ENCODE peak calls at places on chromosome 17, in ten cellular contexts. P is neural crest cell, C is A549, Z is fibroblast of pulmonary artery, W is stomach, D is AG04450, A is body of pancreas, Q is nephron progenitor cell, T is PC-9, J is cardiac muscle cell. N is an unnamed sample.

GRCh38 chr17:49969134-49969759 is at the start of gene DLX4:
- DNase-seq in P (no peak), A (no peak), C (no peak), Z (no peak), D (no peak), Q (peak), J (no peak), T (no peak), W (no peak), N (no peak)

GRCh38 chr17:20095366-20096080 is 86.4 kb downstream of the SPECC1 start:
- DNase-seq in J (peak), Q (peak), T (peak), W (peak), D (no peak), A (peak), C (peak), P (peak), Z (peak), N (peak)

GRCh38 chr17:18981642-18982424 is 22.7 kb downstream of the FAM83G start:
- DNase-seq in Q (no peak), A (peak), Z (peak), W (peak), J (peak), D (no peak), P (no peak), C (peak), T (peak), N (peak)

GRCh38 chr17:82272495-82273326 is 789 bp downstream of the CSNK1D start:
- DNase-seq in T (peak), A (peak), Q (peak), J (no peak), Z (no peak), W (no peak), C (no peak), P (peak), D (no peak), N (no peak)

GRCh38 chr17:16945513-16946201 is 26.3 kb downstream of the TNFRSF13B start:
- DNase-seq in W (peak), C (no peak), D (no peak), Z (no peak), A (peak), P (no peak), J (no peak), Q (no peak), T (no peak), N (no peak)

GRCh38 chr17:80785477-80786178 is 206.0 kb upstream of the CHMP6 start:
- DNase-seq in C (no peak), J (no peak), T (no peak), Q (no peak), P (no peak), Z (no peak), A (no peak), W (no peak), D (no peak), N (no peak)

GRCh38 chr17:83127431-83128160 is 48.2 kb downstream of the METRNL start:
- DNase-seq in D (no peak), W (no peak), Q (no peak), A (no peak), C (no peak), T (no peak), P (no peak), Z (no peak), J (no peak), N (no peak)

GRCh38 chr17:2847601-2848255 is 51.5 kb downstream of the RAP1GAP2 start:
- DNase-seq in Q (no peak), A (no peak), W (no peak), P (no peak), J (no peak), T (no peak), Z (no peak), D (no peak), C (no peak), N (no peak)

GRCh38 chr17:17434477-17434876 is 42.3 kb upstream of the MED9 start:
- DNase-seq in W (no peak), T (no peak), Z (no peak), D (no peak), A (no peak), P (no peak), J (no peak), C (no peak), Q (no peak), N (peak)

GRCh38 chr17:40023590-40024292 is 8.5 kb downstream of the CSF3 start:
- DNase-seq in J (peak), C (no peak), Z (peak), P (no peak), A (peak), T (no peak), Q (no peak), D (no peak), W (peak), N (no peak)

GRCh38 chr17:74164446-74165045 is 38.9 kb upstream of the RPL38 start:
- DNase-seq in W (no peak), P (no peak), C (no peak), A (no peak), T (no peak), Z (no peak), J (no peak), Q (no peak), D (no peak), N (no peak)

GRCh38 chr17:31008374-31009035 is 37.7 kb downstream of the RNF135 start:
- DNase-seq in J (peak), A (peak), P (peak), W (peak), Z (peak), Q (peak), T (no peak), C (no peak), D (no peak), N (peak)

GRCh38 chr17:73434154-73434553 is 122.4 kb upstream of the CDC42EP4 start:
- DNase-seq in D (no peak), J (no peak), A (no peak), T (no peak), Z (no peak), P (no peak), C (no peak), Q (no peak), W (no peak), N (no peak)

GRCh38 chr17:10171057-10171456 is 27.3 kb downstream of the GAS7 start:
- DNase-seq in C (no peak), W (no peak), Z (no peak), A (peak), D (no peak), J (peak), P (no peak), Q (no peak), T (no peak), N (no peak)

GRCh38 chr17:34318474-34318873 is 761 bp upstream of the CCL8 start:
- DNase-seq in P (no peak), D (no peak), T (no peak), C (peak), A (no peak), J (no peak), Z (no peak), Q (no peak), W (no peak), N (peak)

GRCh38 chr17:20205609-20206008 is 196.4 kb downstream of the SPECC1 start:
- DNase-seq in J (no peak), T (no peak), P (no peak), Z (no peak), D (no peak), W (no peak), C (no peak), A (no peak), Q (no peak), N (no peak)

GRCh38 chr17:50260501-50260911 is 13.8 kb upstream of the TMEM92 start:
- DNase-seq in D (no peak), J (no peak), Q (no peak), A (no peak), W (no peak), T (no peak), Z (no peak), C (no peak), P (no peak), N (no peak)

GRCh38 chr17:76775021-76775420 is 37.1 kb downstream of the MFSD11 start:
- DNase-seq in J (no peak), Q (no peak), D (no peak), A (no peak), W (no peak), T (no peak), C (no peak), P (no peak), Z (no peak), N (no peak)

GRCh38 chr17:19237389-19238166 is 412 bp downstream of the EPN2 start:
- DNase-seq in T (no peak), Q (peak), J (no peak), A (peak), C (peak), W (peak), Z (no peak), P (no peak), D (no peak), N (no peak)

GRCh38 chr17:61709567-61709966 is 118.5 kb upstream of the NACA2 start:
- DNase-seq in J (no peak), C (no peak), Z (no peak), W (no peak), P (no peak), D (no peak), Q (no peak), A (no peak), T (no peak), N (no peak)

GRCh38 chr17:81537343-81537855 is 9.2 kb downstream of the FSCN2 start:
- DNase-seq in T (peak), A (peak), C (peak), Z (no peak), J (peak), D (no peak), Q (peak), P (no peak), W (peak), N (no peak)

GRCh38 chr17:3976675-3977171 is 12.5 kb upstream of the ATP2A3 start:
- DNase-seq in A (peak), P (no peak), C (no peak), W (peak), Q (no peak), Z (no peak), T (peak), J (no peak), D (no peak), N (no peak)

GRCh38 chr17:48625502-48626201 is 506 bp downstream of the HOXB9 start:
- DNase-seq in Q (no peak), A (peak), D (no peak), Z (no peak), T (peak), C (peak), P (no peak), W (peak), J (no peak), N (peak)

GRCh38 chr17:59028328-59028727 is 78.4 kb downstream of the TRIM37 start:
- DNase-seq in C (no peak), A (no peak), Z (no peak), D (no peak), P (no peak), J (no peak), W (no peak), T (no peak), Q (no peak), N (no peak)

GRCh38 chr17:56785396-56785795 is 48.3 kb downstream of the C17orf67 start:
- DNase-seq in D (no peak), W (no peak), P (no peak), T (no peak), A (no peak), J (no peak), Q (no peak), Z (peak), C (no peak), N (peak)

DNA sequence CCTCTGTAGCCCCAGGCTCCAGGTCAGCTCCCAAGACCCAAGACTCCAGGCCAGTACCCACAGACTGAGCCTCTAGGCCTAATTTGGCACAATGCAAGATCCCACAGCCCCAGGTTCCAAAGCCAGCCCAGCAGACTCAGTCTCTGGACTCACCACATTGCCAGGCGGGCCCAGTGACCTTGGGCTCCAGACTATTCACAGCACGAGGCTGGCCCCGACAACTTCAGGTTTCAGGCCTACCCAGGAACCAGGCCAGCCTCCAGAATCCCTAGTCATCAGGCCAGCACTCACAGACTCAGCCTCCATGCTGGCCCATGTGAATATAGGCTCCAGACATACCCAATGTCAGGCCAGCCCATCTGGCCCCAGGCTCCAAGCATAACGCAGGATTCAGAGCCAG is 103.8 kb downstream of the CEP112 start:
- DNase-seq in Q (no peak), W (no peak), Z (no peak), T (no peak), D (no peak), A (no peak), C (no peak), P (no peak), J (no peak), N (no peak)
- TF ChIP-seq CTCF in Q (no peak), W (no peak), Z (no peak), T (no peak), D (no peak), A (no peak), C (no peak), P (no peak), J (no peak), N (no peak)

GRCh38 chr17:968812-969766 is 10.5 kb downstream of the NXN start:
- DNase-seq in A (no peak), C (no peak), T (no peak), W (no peak), Q (no peak), J (no peak), P (no peak), D (no peak), Z (no peak), N (peak)
- TF ChIP-seq CTCF in A (no peak), C (no peak), T (no peak), W (no peak), Q (no peak), J (no peak), P (no peak), D (no peak), Z (no peak), N (no peak)

GRCh38 chr17:7253082-7253481 is 1.1 kb downstream of the ELP5 start:
- DNase-seq in Z (no peak), D (no peak), Q (no peak), T (no peak), P (no peak), C (no peak), A (no peak), W (no peak), J (no peak), N (no peak)

GRCh38 chr17:7251330-7252175 is at the start of gene CTDNEP1:
- DNase-seq in D (peak), J (peak), C (peak), T (peak), W (peak), Z (peak), Q (peak), P (peak), A (peak), N (peak)

GRCh38 chr17:7250655-7251329 is 742 bp downstream of the CTDNEP1 start:
- DNase-seq in D (no peak), A (no peak), T (no peak), W (no peak), Z (peak), Q (peak), J (no peak), C (no peak), P (no peak), N (peak)

GRCh38 chr17:7254511-7254910 is 2.5 kb downstream of the ELP5 start:
- DNase-seq in T (no peak), C (no peak), P (no peak), W (no peak), Z (no peak), J (no peak), Q (no peak), A (no peak), D (no peak), N (no peak)

GRCh38 chr17:7252176-7253043 is at the start of gene ELP5:
- DNase-seq in W (peak), A (peak), Z (peak), D (peak), Q (peak), J (peak), C (peak), T (peak), P (peak), N (peak)
- TF ChIP-seq CTCF in W (no peak), A (peak), Z (no peak), D (no peak), Q (no peak), J (peak), C (peak), T (peak), P (no peak), N (no peak)

GRCh38 chr17:44775838-44776621 is 17.2 kb downstream of the ADAM11 start:
- DNase-seq in C (no peak), P (peak), J (no peak), D (no peak), Z (no peak), T (peak), A (peak), Q (no peak), W (peak), N (no peak)

GRCh38 chr17:44776628-44777393 is 18.0 kb downstream of the ADAM11 start:
- DNase-seq in A (no peak), P (no peak), W (no peak), Q (no peak), Z (no peak), C (no peak), D (no peak), T (no peak), J (no peak), N (no peak)

GRCh38 chr17:44778656-44779210 is 19.9 kb downstream of the ADAM11 start:
- DNase-seq in P (no peak), Z (no peak), C (no peak), T (no peak), Q (no peak), A (no peak), W (no peak), J (no peak), D (no peak), N (no peak)

GRCh38 chr17:44779211-44780025 is 20.6 kb downstream of the ADAM11 start:
- DNase-seq in J (peak), T (peak), D (peak), W (peak), P (peak), Z (peak), Q (peak), A (peak), C (peak), N (peak)

DNA sequence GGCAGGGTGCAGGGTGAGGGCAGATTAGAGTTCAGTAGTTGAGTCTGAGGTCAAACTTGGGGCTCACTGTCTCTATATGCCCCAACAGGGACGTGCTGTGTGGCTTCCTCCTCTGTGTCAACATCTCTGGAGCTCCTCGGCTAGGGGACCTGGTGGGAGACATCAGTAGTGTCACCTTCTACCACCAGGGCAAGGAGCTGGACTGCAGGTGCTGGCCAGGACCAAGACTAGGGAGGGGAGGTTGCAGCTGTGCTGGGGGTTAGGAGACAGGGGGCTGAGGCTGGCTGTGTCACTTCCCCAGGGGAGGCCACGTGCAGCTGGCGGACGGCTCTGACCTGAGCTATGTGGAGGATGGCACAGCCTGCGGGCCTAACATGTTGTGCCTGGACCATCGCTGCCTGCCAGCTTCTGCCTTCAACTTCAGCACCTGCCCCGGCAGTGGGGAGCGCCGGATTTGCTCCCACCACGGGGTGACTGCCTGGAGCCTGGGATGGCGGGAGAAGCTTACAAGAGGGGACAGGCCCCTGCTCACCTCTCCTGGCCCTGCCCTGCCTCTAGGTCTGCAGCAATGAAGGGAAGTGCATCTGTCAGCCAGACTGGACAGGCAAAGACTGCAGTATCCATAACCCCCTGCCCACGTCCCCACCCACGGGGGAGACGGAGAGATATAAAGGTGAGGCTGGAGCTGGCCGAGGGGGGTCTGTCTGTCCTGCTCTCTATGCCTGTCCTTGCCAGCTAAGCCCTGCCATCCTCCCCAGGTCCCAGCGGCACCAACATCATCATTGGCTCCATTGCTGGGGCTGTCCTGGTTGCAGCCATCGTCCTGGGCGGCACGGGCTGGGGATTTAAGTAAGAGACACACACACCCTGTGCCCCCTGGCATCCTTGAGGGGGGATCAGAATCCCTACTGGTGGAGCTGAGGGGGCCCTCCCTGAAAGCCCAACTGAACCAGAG is 18.9 kb downstream of the ADAM11 start:
- DNase-seq in D (no peak), Z (no peak), C (no peak), P (no peak), A (no peak), T (no peak), W (no peak), J (no peak), Q (no peak), N (no peak)
- TF ChIP-seq CTCF in D (no peak), Z (no peak), C (no peak), P (no peak), A (no peak), T (no peak), W (no peak), J (no peak), Q (no peak), N (no peak)